ENCODE peak calls at places on chromosome 7, in six cellular contexts. C is endothelial cell of umbilical vein, X is GM06990, B is fibroblast of the aortic adventitia, I is MCF 10A, Z is colonic mucosa. F is an unnamed sample.
A peak's percentile ranks its signal among the peaks of the same experiment; 100 is the strongest.

GRCh38 chr7:33654641-33655040 is 250.7 kb upstream of the BMPER start:
- DNase-seq in B (no peak), I (no peak), Z (no peak), X (no peak), C (no peak), F (no peak)

GRCh38 chr7:76359111-76359986 is 558 bp upstream of the YWHAG start:
- DNase-seq in I (peak; percentile 98), X (peak; percentile 96), Z (peak; percentile 98), C (peak; percentile 98), B (peak; percentile 98), F (peak; percentile 97)

GRCh38 chr7:144024213-144024612 is 24.1 kb downstream of the OR6B1 start:
- DNase-seq in C (no peak), I (no peak), X (no peak), Z (no peak), B (no peak), F (no peak)

GRCh38 chr7:135733603-135734342 is 5.8 kb upstream of the SLC13A4 start:
- DNase-seq in Z (no peak), X (no peak), I (no peak), C (no peak), B (no peak), F (no peak)

GRCh38 chr7:156334636-156335035 is 305.9 kb upstream of the RNF32 start:
- DNase-seq in C (no peak), I (peak; percentile 72), B (no peak), X (no peak), Z (no peak), F (no peak)

GRCh38 chr7:121244120-121244865 is 84.5 kb upstream of the WNT16 start:
- DNase-seq in I (no peak), C (no peak), X (no peak), Z (no peak), B (no peak), F (no peak)

GRCh38 chr7:131233193-131233592 is 94.5 kb upstream of the MKLN1 start:
- DNase-seq in B (no peak), I (no peak), C (no peak), X (no peak), Z (no peak), F (no peak)

GRCh38 chr7:153457796-153458195 is 594.4 kb upstream of the DPP6 start:
- DNase-seq in C (no peak), X (no peak), Z (no peak), B (no peak), I (no peak), F (no peak)

GRCh38 chr7:129368389-129368986 is 65.7 kb upstream of the STRIP2 start:
- DNase-seq in I (no peak), X (peak; percentile 52), C (peak; percentile 49), Z (no peak), B (no peak), F (peak; percentile 45)

GRCh38 chr7:158411232-158411950 is 176.2 kb downstream of the PTPRN2 start:
- DNase-seq in I (no peak), Z (no peak), X (no peak), B (no peak), C (no peak), F (no peak)

GRCh38 chr7:157339777-157340677 is 3.2 kb downstream of the DNAJB6 start:
- DNase-seq in Z (peak; percentile 74), C (peak; percentile 71), X (no peak), I (peak; percentile 87), B (peak; percentile 78), F (peak; percentile 78)

GRCh38 chr7:88243345-88243909 is 23.6 kb upstream of the SRI start:
- DNase-seq in C (peak; percentile 75), X (peak; percentile 5), B (peak; percentile 75), I (peak; percentile 57), Z (no peak), F (peak; percentile 34)

GRCh38 chr7:1291040-1291689 is 58.5 kb downstream of the UNCX start:
- DNase-seq in Z (no peak), C (no peak), I (no peak), B (peak; percentile 16), X (no peak), F (no peak)

GRCh38 chr7:137001041-137001440 is 132.6 kb downstream of the CHRM2 start:
- DNase-seq in Z (no peak), B (no peak), I (no peak), C (peak; percentile 72), X (no peak), F (no peak)

GRCh38 chr7:43785425-43785824 is 26.9 kb downstream of the BLVRA start:
- DNase-seq in B (peak; percentile 97), I (peak; percentile 78), C (no peak), X (no peak), Z (no peak), F (no peak)

GRCh38 chr7:1253591-1254207 is 21.0 kb downstream of the UNCX start:
- DNase-seq in B (no peak), C (no peak), Z (no peak), X (no peak), I (no peak), F (no peak)

GRCh38 chr7:48176356-48176893 is 5.2 kb downstream of the ABCA13 start:
- DNase-seq in Z (no peak), C (no peak), I (no peak), B (no peak), X (no peak), F (no peak)

GRCh38 chr7:5635461-5636445 is 145.7 kb downstream of the RNF216 start:
- DNase-seq in B (peak; percentile 44), I (no peak), Z (no peak), C (peak; percentile 26), X (no peak), F (no peak)

GRCh38 chr7:155357573-155358041 is 59.9 kb downstream of the INSIG1 start:
- DNase-seq in C (no peak), X (no peak), Z (no peak), B (peak; percentile 58), I (peak; percentile 96), F (no peak)

GRCh38 chr7:131629203-131629871 is 72.9 kb upstream of the PODXL start:
- DNase-seq in I (peak; percentile 49), B (peak; percentile 73), C (peak; percentile 74), Z (no peak), X (no peak), F (no peak)

GRCh38 chr7:65971021-65971420 is 11.0 kb downstream of the GUSB start:
- DNase-seq in C (no peak), B (no peak), Z (no peak), I (no peak), X (no peak), F (no peak)

GRCh38 chr7:84337386-84337785 is 142.8 kb upstream of the SEMA3A start:
- DNase-seq in C (no peak), I (peak; percentile 58), B (peak; percentile 80), X (no peak), Z (no peak), F (no peak)

GRCh38 chr7:117666019-117666418 is 186.2 kb downstream of the CFTR start:
- DNase-seq in B (peak; percentile 28), Z (peak; percentile 9), X (no peak), C (peak; percentile 67), I (no peak), F (no peak)

GRCh38 chr7:47635091-47636090 is 53.5 kb upstream of the TNS3 start:
- DNase-seq in C (no peak), B (no peak), Z (peak; percentile 62), I (peak; percentile 69), X (no peak), F (no peak)

GRCh38 chr7:84568786-84569185 is 374.2 kb upstream of the SEMA3A start:
- DNase-seq in Z (no peak), C (no peak), X (no peak), B (no peak), I (no peak), F (no peak)

GRCh38 chr7:64098-64521 is 128.3 kb upstream of the FAM20C start:
- DNase-seq in X (no peak), Z (peak; percentile 49), B (peak; percentile 80), C (peak; percentile 49), I (peak; percentile 80), F (no peak)
- TF ChIP-seq CTCF in X (peak; percentile 43), Z (peak; percentile 45), B (peak; percentile 78), C (peak; percentile 31), I (peak; percentile 56), F (peak; percentile 15)

DNA sequence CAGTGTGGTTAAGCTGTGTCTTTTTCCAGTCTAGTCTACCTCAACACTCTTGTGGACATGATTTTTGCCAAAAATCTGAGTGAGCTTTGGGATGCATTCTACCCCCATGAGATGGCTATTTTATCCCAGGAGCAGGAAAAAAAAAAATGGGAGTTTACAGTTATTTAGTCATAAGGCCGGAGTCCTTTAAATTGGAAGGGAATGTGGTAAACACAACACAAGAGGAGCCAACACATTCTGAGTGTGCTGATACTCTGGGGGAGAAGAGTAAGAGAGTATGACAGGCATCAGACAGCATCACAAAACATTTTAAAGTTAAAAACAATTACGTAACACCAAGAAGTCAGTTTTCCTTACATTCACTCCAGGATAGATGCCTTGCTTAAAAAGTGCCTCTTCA is 46.1 kb downstream of the C1GALT1 start:
- DNase-seq in C (no peak), Z (no peak), X (no peak), I (no peak), B (peak; percentile 54), F (no peak)
- TF ChIP-seq CTCF in C (no peak), Z (no peak), X (no peak), I (no peak), B (no peak), F (no peak)

GRCh38 chr7:91424372-91424771 is 160.1 kb downstream of the FZD1 start:
- DNase-seq in I (no peak), C (peak; percentile 13), Z (no peak), B (no peak), X (no peak), F (no peak)
- TF ChIP-seq CTCF in I (no peak), C (no peak), Z (no peak), B (no peak), X (no peak), F (no peak)

GRCh38 chr7:93620057-93620456 is 45.5 kb upstream of the CALCR start:
- DNase-seq in Z (no peak), B (no peak), C (no peak), X (no peak), I (no peak), F (no peak)

GRCh38 chr7:93626869-93627268 is 52.3 kb upstream of the CALCR start:
- DNase-seq in Z (no peak), C (no peak), B (no peak), X (no peak), I (no peak), F (no peak)

GRCh38 chr7:93623816-93624215 is 49.3 kb upstream of the CALCR start:
- DNase-seq in B (no peak), I (no peak), Z (no peak), X (no peak), C (no peak), F (no peak)

GRCh38 chr7:93620864-93621263 is 46.3 kb upstream of the CALCR start:
- DNase-seq in B (no peak), X (no peak), I (no peak), C (no peak), Z (no peak), F (no peak)

GRCh38 chr7:93622036-93622714 is 47.7 kb upstream of the CALCR start:
- DNase-seq in Z (no peak), B (peak; percentile 24), X (no peak), I (peak; percentile 41), C (no peak), F (no peak)
- TF ChIP-seq CTCF in Z (no peak), B (peak; percentile 55), X (peak; percentile 52), I (peak; percentile 41), C (no peak), F (no peak)

GRCh38 chr7:99653754-99654153 is 26.0 kb downstream of the CYP3A5 start:
- DNase-seq in B (no peak), C (no peak), X (no peak), Z (no peak), I (peak; percentile 8), F (no peak)
- TF ChIP-seq CTCF in B (no peak), C (no peak), X (no peak), Z (no peak), I (no peak), F (no peak)

GRCh38 chr7:39703143-39703542 is 79.8 kb downstream of the RALA start:
- DNase-seq in C (no peak), I (no peak), X (no peak), B (no peak), Z (no peak), F (no peak)
- TF ChIP-seq CTCF in C (peak; percentile 12), I (no peak), X (no peak), B (peak; percentile 23), Z (no peak), F (no peak)

F was measured in GM13976.